ENCODE peak calls at places on chromosomes 3 and 15, in eight cellular contexts. V is colonic mucosa, F is prostate gland, Z is HCT116, C is heart right ventricle, A is left ventricle myocardium inferior, O is osteoblast, B is body of pancreas. Q is an unnamed sample.

GRCh38 chr3:169041677-169042171 is 621.8 kb downstream of the MECOM start:
- DNase-seq in V (no peak), F (no peak), Z (peak; percentile 19), C (no peak), A (no peak), O (no peak), B (no peak), Q (no peak)

GRCh38 chr3:65827076-65827475 is 211.6 kb downstream of the MAGI1 start:
- DNase-seq in V (no peak), F (no peak), Z (no peak), C (no peak), A (no peak), O (no peak), B (no peak), Q (no peak)

GRCh38 chr15:56821721-56822425 is 88.6 kb upstream of the ZNF280D start:
- DNase-seq in V (peak; percentile 71), F (peak; percentile 45), Z (peak; percentile 48), C (peak; percentile 48), A (peak; percentile 24), O (no peak), B (peak; percentile 63), Q (peak; percentile 53)

GRCh38 chr15:31482122-31482922 is 155.7 kb downstream of the KLF13 start:
- DNase-seq in V (peak; percentile 17), F (no peak), Z (no peak), C (no peak), A (no peak), O (no peak), B (no peak), Q (no peak)

GRCh38 chr3:25897019-25897418 is 107.1 kb downstream of the OXSM start:
- DNase-seq in V (peak; percentile 18), F (no peak), Z (peak; percentile 51), C (no peak), A (no peak), O (no peak), B (no peak), Q (no peak)

GRCh38 chr3:143775401-143775970 is 72.8 kb downstream of the SLC9A9 start:
- DNase-seq in V (no peak), F (peak; percentile 17), Z (peak; percentile 21), C (no peak), A (no peak), O (no peak), B (no peak), Q (no peak)

GRCh38 chr15:69009353-69009752 is 5.1 kb upstream of the NOX5 start:
- DNase-seq in V (no peak), F (no peak), Z (no peak), C (no peak), A (no peak), O (no peak), B (no peak), Q (no peak)

GRCh38 chr15:49041406-49041805 is 4.8 kb downstream of the SECISBP2L start:
- DNase-seq in V (no peak), F (no peak), Z (no peak), C (no peak), A (no peak), O (no peak), B (no peak), Q (no peak)

GRCh38 chr15:85473455-85473854 is 93.1 kb downstream of the AKAP13 start:
- DNase-seq in V (no peak), F (no peak), Z (no peak), C (no peak), A (no peak), O (no peak), B (no peak), Q (no peak)

GRCh38 chr3:39177708-39178332 is 14.6 kb downstream of the XIRP1 start:
- DNase-seq in V (peak; percentile 87), F (peak; percentile 91), Z (peak; percentile 66), C (peak; percentile 95), A (peak; percentile 89), O (peak; percentile 100), B (peak; percentile 92), Q (peak; percentile 94)

GRCh38 chr15:99707481-99708270 is 25.6 kb downstream of the LYSMD4 start:
- DNase-seq in V (no peak), F (no peak), Z (no peak), C (no peak), A (no peak), O (no peak), B (no peak), Q (no peak)

GRCh38 chr15:29103825-29104565 is 165.6 kb downstream of the NSMCE3 start:
- DNase-seq in V (peak; percentile 58), F (peak; percentile 52), Z (peak; percentile 33), C (peak; percentile 57), A (peak; percentile 68), O (peak; percentile 99), B (peak; percentile 57), Q (peak; percentile 57)

GRCh38 chr3:15755780-15756179 is 42.0 kb downstream of the ANKRD28 start:
- DNase-seq in V (no peak), F (no peak), Z (no peak), C (no peak), A (no peak), O (no peak), B (no peak), Q (no peak)

GRCh38 chr3:11290743-11291680 is 18.8 kb downstream of the ATG7 start:
- DNase-seq in V (no peak), F (no peak), Z (no peak), C (no peak), A (no peak), O (no peak), B (no peak), Q (no peak)

GRCh38 chr3:131591394-131591990 is 88.7 kb upstream of the MRPL3 start:
- DNase-seq in V (no peak), F (no peak), Z (no peak), C (no peak), A (no peak), O (peak; percentile 11), B (no peak), Q (no peak)

GRCh38 chr3:9553949-9554513 is 409 bp upstream of the LHFPL4 start:
- DNase-seq in V (no peak), F (no peak), Z (no peak), C (no peak), A (no peak), O (no peak), B (no peak), Q (no peak)

GRCh38 chr3:17398959-17399551 is 343.4 kb downstream of the TBC1D5 start:
- DNase-seq in V (no peak), F (no peak), Z (no peak), C (no peak), A (no peak), O (no peak), B (no peak), Q (no peak)

GRCh38 chr3:66763294-66763693 is 234.8 kb upstream of the KBTBD8 start:
- DNase-seq in V (peak; percentile 19), F (peak; percentile 98), Z (no peak), C (no peak), A (no peak), O (no peak), B (no peak), Q (no peak)

GRCh38 chr3:48636149-48636548 is 888 bp upstream of the SLC26A6 start:
- DNase-seq in V (no peak), F (no peak), Z (no peak), C (no peak), A (no peak), O (no peak), B (no peak), Q (no peak)

GRCh38 chr3:59726279-59726678 is 676.5 kb upstream of the CFAP20DC start:
- DNase-seq in V (no peak), F (no peak), Z (no peak), C (no peak), A (no peak), O (no peak), B (no peak), Q (no peak)

GRCh38 chr3:13013994-13014754 is 59.1 kb downstream of the IQSEC1 start:
- DNase-seq in V (no peak), F (no peak), Z (no peak), C (no peak), A (no peak), O (peak; percentile 71), B (no peak), Q (peak; percentile 62)

GRCh38 chr3:172515130-172515918 is 7.9 kb downstream of the TNFSF10 start:
- DNase-seq in V (no peak), F (no peak), Z (no peak), C (no peak), A (no peak), O (no peak), B (no peak), Q (no peak)
- H3K4me1 ChIP-seq in V (peaks cover 31% of the 10 kb centered on the region), F (peaks cover 23% of the 10 kb centered on the region), Z (peaks cover 6% of the 10 kb centered on the region), C (peaks cover 9% of the 10 kb centered on the region), A (peaks cover 82% of the 10 kb centered on the region), O (peaks cover 20% of the 10 kb centered on the region), B (peaks cover 41% of the 10 kb centered on the region), Q (peaks cover 85% of the 10 kb centered on the region)

GRCh38 chr3:178623666-178624255 is 87.5 kb downstream of the KCNMB2 start:
- DNase-seq in V (no peak), F (no peak), Z (no peak), C (no peak), A (no peak), O (peak; percentile 47), B (no peak), Q (no peak)
- H3K36me3 ChIP-seq in V (no peaks in the 10 kb centered on the region), F (no peaks in the 10 kb centered on the region), Z (no peaks in the 10 kb centered on the region), C (no peaks in the 10 kb centered on the region), A (no peaks in the 10 kb centered on the region), O (no peaks in the 10 kb centered on the region), B (no peaks in the 10 kb centered on the region), Q (no peaks in the 10 kb centered on the region)

DNA sequence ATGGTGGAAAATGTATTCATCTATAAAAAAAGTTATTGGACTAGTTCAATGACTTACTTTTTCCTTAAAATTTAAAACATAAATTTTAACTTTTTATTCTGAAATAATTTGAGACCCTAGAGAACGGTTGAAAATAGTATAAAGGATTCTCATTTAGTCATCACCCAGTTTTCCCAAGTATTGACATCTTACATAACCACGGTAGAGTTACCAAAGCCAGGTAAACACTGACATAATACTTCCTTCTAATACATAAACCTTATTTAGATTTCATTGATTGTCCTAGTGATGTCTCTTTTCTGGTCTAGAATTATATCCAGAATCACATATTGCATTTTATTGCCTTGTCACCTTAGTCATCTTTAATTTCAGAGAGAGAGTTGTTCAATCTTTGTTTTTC is 319.1 kb downstream of the LPP start:
- DNase-seq in V (no peak), F (no peak), Z (no peak), C (no peak), A (no peak), O (no peak), B (no peak), Q (no peak)
- TF ChIP-seq CTCF in V (no peak), F (no peak), Z (no peak), C (no peak), A (no peak), O (no peak), B (no peak), Q (no peak)

GRCh38 chr15:40110866-40111550 is 2.3 kb upstream of the BMF start:
- DNase-seq in V (no peak), F (no peak), Z (no peak), C (no peak), A (no peak), O (peak; percentile 68), B (no peak), Q (no peak)

GRCh38 chr15:40108855-40109735 is at the start of gene BMF:
- DNase-seq in V (peak; percentile 100), F (peak; percentile 100), Z (peak; percentile 99), C (peak; percentile 100), A (peak; percentile 100), O (peak; percentile 100), B (peak; percentile 100), Q (peak; percentile 100)

GRCh38 chr15:40106203-40107161 is 2.2 kb downstream of the BMF start:
- DNase-seq in V (peak; percentile 89), F (peak; percentile 92), Z (no peak), C (no peak), A (peak; percentile 69), O (peak; percentile 69), B (peak; percentile 91), Q (peak; percentile 85)

GRCh38 chr15:40105517-40106202 is 3.0 kb downstream of the BMF start:
- DNase-seq in V (no peak), F (no peak), Z (no peak), C (no peak), A (no peak), O (peak; percentile 51), B (no peak), Q (no peak)

GRCh38 chr15:40108061-40108854 is 421 bp downstream of the BMF start:
- DNase-seq in V (peak; percentile 70), F (peak; percentile 38), Z (no peak), C (peak; percentile 59), A (peak; percentile 72), O (peak; percentile 96), B (peak; percentile 85), Q (peak; percentile 62)
- H3K4me1 ChIP-seq in V (peaks cover 33% of the 10 kb centered on the region), F (peaks cover 41% of the 10 kb centered on the region), Z (peaks cover 60% of the 10 kb centered on the region), C (peaks cover 9% of the 10 kb centered on the region), A (peaks cover 59% of the 10 kb centered on the region), O (peaks cover 26% of the 10 kb centered on the region), B (peaks cover 59% of the 10 kb centered on the region), Q (peaks cover 50% of the 10 kb centered on the region)